ENCODE peak calls at places on chromosome 9, in four cellular contexts. A is HEK293T, J is mesendoderm, Y is endothelial cell. T is an unnamed sample.
A peak's percentile ranks its signal among the peaks of the same experiment; 100 is the strongest.

GRCh38 chr9:2297771-2298170 is 282.6 kb downstream of the SMARCA2 start:
- DNase-seq in Y (no peak), J (no peak), A (no peak), T (no peak)

GRCh38 chr9:89418882-89419641 is 78.9 kb downstream of the SEMA4D start:
- DNase-seq in A (no peak), J (no peak), Y (no peak), T (no peak)

GRCh38 chr9:77019810-77020437 is 469 bp downstream of the FOXB2 start:
- DNase-seq in J (no peak), A (no peak), Y (no peak), T (peak; percentile 26)

GRCh38 chr9:134128727-134129679 is 6.9 kb upstream of the WDR5 start:
- DNase-seq in J (no peak), A (no peak), Y (no peak), T (no peak)

GRCh38 chr9:37430841-37431597 is 8.5 kb downstream of the GRHPR start:
- DNase-seq in A (no peak), J (peak; percentile 60), Y (no peak), T (peak; percentile 64)

GRCh38 chr9:105930007-105930627 is 235.8 kb downstream of the TMEM38B start:
- DNase-seq in Y (no peak), A (no peak), J (no peak), T (no peak)

GRCh38 chr9:92727716-92728700 is 36.6 kb downstream of the BICD2 start:
- DNase-seq in A (no peak), J (no peak), Y (no peak), T (no peak)

GRCh38 chr9:99231708-99232107 is 9.6 kb downstream of the SEC61B start:
- DNase-seq in A (no peak), Y (peak; percentile 28), J (peak; percentile 33), T (peak; percentile 41)